ENCODE peak calls at places on chromosomes 6 and 20, in seven cellular contexts. S is substantia nigra; Z is HFFc6; W is central memory CD8-positive, alpha-beta T cell; R is NCI-H1105; Q is naive thymus-derived CD8-positive, alpha-beta T cell; M is endothelial cell. J is an unnamed sample.

GRCh38 chr20:62876826-62877728 is 15.5 kb upstream of the TCFL5 start:
- DNase-seq in W (no peak), R (no peak), Z (no peak), S (no peak), M (no peak), Q (no peak), J (no peak)

GRCh38 chr6:147204060-147204785 is at the start of gene STXBP5:
- DNase-seq in W (peak; percentile 17), R (no peak), Z (peak; percentile 13), M (peak; percentile 64), Q (peak; percentile 41), S (peak; percentile 19), J (no peak)

GRCh38 chr6:153084393-153084792 is 46.7 kb downstream of the RGS17 start:
- DNase-seq in Z (no peak), R (no peak), Q (no peak), M (no peak), S (no peak), W (no peak), J (no peak)

GRCh38 chr6:28258877-28259777 is at the start of gene NKAPL:
- DNase-seq in W (no peak), S (peak; percentile 13), R (no peak), M (no peak), Q (peak; percentile 52), Z (no peak), J (no peak)

GRCh38 chr6:95649451-95649850 is 72.1 kb downstream of the MANEA start:
- DNase-seq in R (no peak), M (no peak), W (no peak), S (no peak), Q (no peak), Z (no peak), J (no peak)

GRCh38 chr6:161079566-161080262 is 88.1 kb downstream of the MAP3K4 start:
- DNase-seq in S (no peak), Z (peak; percentile 58), Q (no peak), R (no peak), M (no peak), W (no peak), J (no peak)

GRCh38 chr6:9481292-9482029 is 933.4 kb downstream of the TFAP2A start:
- DNase-seq in R (no peak), Q (no peak), S (no peak), W (no peak), M (no peak), Z (peak; percentile 45), J (no peak)

GRCh38 chr20:2658414-2659354 is 5.3 kb downstream of the IDH3B start:
- DNase-seq in Q (no peak), M (no peak), S (no peak), R (no peak), W (no peak), Z (no peak), J (peak; percentile 60)

GRCh38 chr6:24522090-24522820 is 27.5 kb downstream of the ALDH5A1 start:
- DNase-seq in R (peak; percentile 92), W (no peak), S (no peak), M (no peak), Q (no peak), Z (no peak), J (no peak)

GRCh38 chr20:10536531-10536930 is 101.4 kb downstream of the SLX4IP start:
- DNase-seq in S (no peak), Q (no peak), M (no peak), R (peak; percentile 46), W (no peak), Z (no peak), J (no peak)